ENCODE peak calls at places on chromosomes 4 and X, in seven cellular contexts. One of them, this sample, is unnamed.

GRCh38 chrX:49233887-49234555 is 881 bp upstream of the CACNA1F start:
- DNase-seq in foreskin fibroblast: no peak
- DNase-seq in right cardiac atrium: no peak
- DNase-seq in bronchial epithelial cell: no peak
- DNase-seq in heart left ventricle: no peak
- DNase-seq in colonic mucosa: no peak
- DNase-seq in AG10803: no peak
- DNase-seq in this sample: no peak

GRCh38 chr4:183424109-183424751 is 20.2 kb upstream of the CDKN2AIP start:
- DNase-seq in heart left ventricle: no peak
- DNase-seq in right cardiac atrium: no peak
- DNase-seq in foreskin fibroblast: no peak
- DNase-seq in AG10803: no peak
- DNase-seq in bronchial epithelial cell: no peak
- DNase-seq in colonic mucosa: peak
- DNase-seq in this sample: no peak

GRCh38 chrX:101108293-101108692 is 10.3 kb downstream of the CENPI start:
- DNase-seq in AG10803: peak
- DNase-seq in foreskin fibroblast: peak
- DNase-seq in heart left ventricle: no peak
- DNase-seq in bronchial epithelial cell: peak
- DNase-seq in right cardiac atrium: no peak
- DNase-seq in colonic mucosa: no peak
- DNase-seq in this sample: peak

GRCh38 chr4:77073981-77074865 is 1.6 kb downstream of the CCNI start:
- DNase-seq in heart left ventricle: no peak
- DNase-seq in foreskin fibroblast: no peak
- DNase-seq in AG10803: no peak
- DNase-seq in colonic mucosa: no peak
- DNase-seq in bronchial epithelial cell: peak
- DNase-seq in right cardiac atrium: no peak
- DNase-seq in this sample: no peak

GRCh38 chrX:97074400-97074799 is 190.7 kb downstream of the RPA4 start:
- DNase-seq in AG10803: peak
- DNase-seq in foreskin fibroblast: no peak
- DNase-seq in bronchial epithelial cell: peak
- DNase-seq in right cardiac atrium: no peak
- DNase-seq in colonic mucosa: no peak
- DNase-seq in heart left ventricle: no peak
- DNase-seq in this sample: peak

GRCh38 chrX:48487362-48487785 is 11.4 kb downstream of the FTSJ1 start:
- DNase-seq in heart left ventricle: no peak
- DNase-seq in colonic mucosa: no peak
- DNase-seq in bronchial epithelial cell: peak
- DNase-seq in foreskin fibroblast: peak
- DNase-seq in right cardiac atrium: no peak
- DNase-seq in AG10803: peak
- DNase-seq in this sample: peak

GRCh38 chrX:76555816-76556215 is 128.3 kb downstream of the MAGEE1 start:
- DNase-seq in heart left ventricle: no peak
- DNase-seq in foreskin fibroblast: peak
- DNase-seq in colonic mucosa: no peak
- DNase-seq in bronchial epithelial cell: peak
- DNase-seq in AG10803: peak
- DNase-seq in right cardiac atrium: no peak
- DNase-seq in this sample: no peak

GRCh38 chrX:102651968-102652744 is 873 bp downstream of the GPRASP1 start:
- DNase-seq in AG10803: peak
- DNase-seq in foreskin fibroblast: peak
- DNase-seq in right cardiac atrium: peak
- DNase-seq in bronchial epithelial cell: peak
- DNase-seq in heart left ventricle: no peak
- DNase-seq in colonic mucosa: peak
- DNase-seq in this sample: no peak

GRCh38 chrX:79081895-79082512 is 62.5 kb upstream of the GPR174 start:
- DNase-seq in foreskin fibroblast: no peak
- DNase-seq in heart left ventricle: no peak
- DNase-seq in bronchial epithelial cell: peak
- DNase-seq in AG10803: peak
- DNase-seq in right cardiac atrium: no peak
- DNase-seq in colonic mucosa: peak
- DNase-seq in this sample: peak

GRCh38 chr4:117771647-117772337 is 262.5 kb upstream of the NDST3 start:
- DNase-seq in heart left ventricle: no peak
- DNase-seq in AG10803: no peak
- DNase-seq in foreskin fibroblast: no peak
- DNase-seq in bronchial epithelial cell: no peak
- DNase-seq in colonic mucosa: no peak
- DNase-seq in right cardiac atrium: no peak
- DNase-seq in this sample: no peak

GRCh38 chrX:39438603-39439602 is 637.6 kb downstream of the MID1IP1 start:
- DNase-seq in AG10803: no peak
- DNase-seq in heart left ventricle: no peak
- DNase-seq in colonic mucosa: no peak
- DNase-seq in foreskin fibroblast: no peak
- DNase-seq in bronchial epithelial cell: no peak
- DNase-seq in right cardiac atrium: no peak
- DNase-seq in this sample: no peak

GRCh38 chrX:16946971-16947562 is 609 bp downstream of the REPS2 start:
- DNase-seq in heart left ventricle: peak
- DNase-seq in bronchial epithelial cell: no peak
- DNase-seq in colonic mucosa: peak
- DNase-seq in AG10803: no peak
- DNase-seq in foreskin fibroblast: no peak
- DNase-seq in right cardiac atrium: peak
- DNase-seq in this sample: no peak

GRCh38 chrX:38831949-38832348 is 30.7 kb downstream of the MID1IP1 start:
- DNase-seq in colonic mucosa: no peak
- DNase-seq in right cardiac atrium: no peak
- DNase-seq in AG10803: no peak
- DNase-seq in bronchial epithelial cell: no peak
- DNase-seq in foreskin fibroblast: no peak
- DNase-seq in heart left ventricle: no peak
- DNase-seq in this sample: no peak

GRCh38 chr4:26788341-26788733 is 72.3 kb upstream of the STIM2 start:
- DNase-seq in bronchial epithelial cell: no peak
- DNase-seq in AG10803: no peak
- DNase-seq in right cardiac atrium: no peak
- DNase-seq in heart left ventricle: no peak
- DNase-seq in colonic mucosa: no peak
- DNase-seq in foreskin fibroblast: no peak
- DNase-seq in this sample: no peak

GRCh38 chr4:54400188-54400587 is 171.1 kb downstream of the PDGFRA start:
- DNase-seq in right cardiac atrium: no peak
- DNase-seq in heart left ventricle: no peak
- DNase-seq in foreskin fibroblast: no peak
- DNase-seq in bronchial epithelial cell: no peak
- DNase-seq in colonic mucosa: no peak
- DNase-seq in AG10803: no peak
- DNase-seq in this sample: no peak

GRCh38 chrX:17377795-17378194 is 2.8 kb downstream of the NHS start:
- DNase-seq in AG10803: no peak
- DNase-seq in colonic mucosa: no peak
- DNase-seq in foreskin fibroblast: no peak
- DNase-seq in bronchial epithelial cell: no peak
- DNase-seq in right cardiac atrium: no peak
- DNase-seq in heart left ventricle: no peak
- DNase-seq in this sample: no peak

GRCh38 chrX:27915617-27916016 is 65.6 kb downstream of the DCAF8L1 start:
- DNase-seq in AG10803: no peak
- DNase-seq in foreskin fibroblast: peak
- DNase-seq in right cardiac atrium: no peak
- DNase-seq in heart left ventricle: no peak
- DNase-seq in colonic mucosa: no peak
- DNase-seq in bronchial epithelial cell: peak
- DNase-seq in this sample: no peak

GRCh38 chr4:38983756-38984647 is 48.2 kb downstream of the TMEM156 start:
- DNase-seq in foreskin fibroblast: peak
- DNase-seq in AG10803: peak
- DNase-seq in heart left ventricle: no peak
- DNase-seq in colonic mucosa: no peak
- DNase-seq in right cardiac atrium: no peak
- DNase-seq in bronchial epithelial cell: no peak
- DNase-seq in this sample: peak

GRCh38 chr4:92969650-92970370 is 666.0 kb downstream of the GRID2 start:
- DNase-seq in bronchial epithelial cell: peak
- DNase-seq in right cardiac atrium: no peak
- DNase-seq in heart left ventricle: no peak
- DNase-seq in foreskin fibroblast: peak
- DNase-seq in AG10803: peak
- DNase-seq in colonic mucosa: no peak
- DNase-seq in this sample: peak

GRCh38 chr4:176902710-176903323 is 110.1 kb upstream of the VEGFC start:
- DNase-seq in bronchial epithelial cell: peak
- DNase-seq in AG10803: peak
- DNase-seq in foreskin fibroblast: peak
- DNase-seq in heart left ventricle: no peak
- DNase-seq in right cardiac atrium: no peak
- DNase-seq in colonic mucosa: no peak
- DNase-seq in this sample: peak

GRCh38 chr4:97662133-97662532 is 481.1 kb downstream of the STPG2 start:
- DNase-seq in right cardiac atrium: no peak
- DNase-seq in AG10803: no peak
- DNase-seq in colonic mucosa: no peak
- DNase-seq in heart left ventricle: no peak
- DNase-seq in foreskin fibroblast: no peak
- DNase-seq in bronchial epithelial cell: no peak
- DNase-seq in this sample: no peak

GRCh38 chr4:183936574-183937335 is 31.6 kb downstream of the STOX2 start:
- DNase-seq in heart left ventricle: no peak
- DNase-seq in right cardiac atrium: no peak
- DNase-seq in foreskin fibroblast: no peak
- DNase-seq in bronchial epithelial cell: peak
- DNase-seq in colonic mucosa: no peak
- DNase-seq in AG10803: no peak
- DNase-seq in this sample: no peak

GRCh38 chr4:43682551-43682950 is 766.1 kb downstream of the KCTD8 start:
- DNase-seq in foreskin fibroblast: no peak
- DNase-seq in right cardiac atrium: no peak
- DNase-seq in heart left ventricle: no peak
- DNase-seq in AG10803: no peak
- DNase-seq in colonic mucosa: no peak
- DNase-seq in bronchial epithelial cell: peak
- DNase-seq in this sample: no peak

GRCh38 chr4:101229116-101229515 is 118.2 kb downstream of the PPP3CA start:
- DNase-seq in AG10803: peak
- DNase-seq in bronchial epithelial cell: no peak
- DNase-seq in foreskin fibroblast: no peak
- DNase-seq in colonic mucosa: no peak
- DNase-seq in heart left ventricle: no peak
- DNase-seq in right cardiac atrium: no peak
- DNase-seq in this sample: peak

GRCh38 chr4:2930821-2931764 is 32.1 kb downstream of the NOP14 start:
- DNase-seq in right cardiac atrium: no peak
- DNase-seq in foreskin fibroblast: no peak
- DNase-seq in heart left ventricle: peak
- DNase-seq in bronchial epithelial cell: no peak
- DNase-seq in AG10803: no peak
- DNase-seq in colonic mucosa: peak
- DNase-seq in this sample: no peak

GRCh38 chr4:187887886-187888285 is 107.7 kb upstream of the ZFP42 start:
- DNase-seq in AG10803: no peak
- DNase-seq in colonic mucosa: no peak
- DNase-seq in bronchial epithelial cell: no peak
- DNase-seq in right cardiac atrium: no peak
- DNase-seq in heart left ventricle: no peak
- DNase-seq in foreskin fibroblast: no peak
- DNase-seq in this sample: no peak

DNA sequence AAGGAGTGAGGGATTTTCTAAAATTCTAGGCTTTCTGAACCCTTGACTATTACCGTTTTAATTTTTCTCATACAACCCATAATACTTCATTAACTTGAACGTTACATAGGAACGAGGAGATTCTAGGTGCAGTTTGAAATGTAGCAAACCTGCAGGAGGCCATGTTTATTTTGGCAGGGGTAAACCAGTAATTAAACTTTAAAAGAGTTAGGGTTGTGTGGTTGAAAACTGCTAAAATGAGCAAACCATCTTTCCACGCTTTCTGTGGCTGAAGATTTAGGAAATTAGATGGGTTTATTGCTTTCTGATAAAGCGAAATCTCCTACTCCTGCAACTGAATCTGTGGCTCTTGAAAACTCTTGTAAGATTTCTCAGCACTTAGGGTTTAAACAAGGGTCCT is 1.7 kb downstream of the PHEX start:
- DNase-seq in right cardiac atrium: no peak
- DNase-seq in heart left ventricle: no peak
- DNase-seq in foreskin fibroblast: no peak
- DNase-seq in colonic mucosa: no peak
- DNase-seq in AG10803: no peak
- DNase-seq in bronchial epithelial cell: no peak
- DNase-seq in this sample: no peak
- H3K4me3 ChIP-seq in right cardiac atrium: no peak
- H3K4me3 ChIP-seq in heart left ventricle: no peak
- H3K4me3 ChIP-seq in foreskin fibroblast: no peak
- H3K4me3 ChIP-seq in colonic mucosa: no peak
- H3K4me3 ChIP-seq in AG10803: no peak
- H3K4me3 ChIP-seq in bronchial epithelial cell: no peak
- H3K4me3 ChIP-seq in this sample: no peak

GRCh38 chr4:173532725-173533511 is 2.9 kb upstream of the HAND2 start:
- DNase-seq in colonic mucosa: no peak
- DNase-seq in right cardiac atrium: no peak
- DNase-seq in AG10803: no peak
- DNase-seq in heart left ventricle: no peak
- DNase-seq in foreskin fibroblast: no peak
- DNase-seq in bronchial epithelial cell: no peak
- DNase-seq in this sample: no peak
- H3K4me3 ChIP-seq in colonic mucosa: no peak
- H3K4me3 ChIP-seq in right cardiac atrium: peak
- H3K4me3 ChIP-seq in AG10803: no peak
- H3K4me3 ChIP-seq in heart left ventricle: peak
- H3K4me3 ChIP-seq in foreskin fibroblast: no peak
- H3K4me3 ChIP-seq in bronchial epithelial cell: no peak
- H3K4me3 ChIP-seq in this sample: no peak

GRCh38 chr4:130563891-130564418 is 1468.0 kb downstream of the C4orf33 start:
- DNase-seq in AG10803: no peak
- DNase-seq in colonic mucosa: no peak
- DNase-seq in right cardiac atrium: no peak
- DNase-seq in heart left ventricle: no peak
- DNase-seq in foreskin fibroblast: no peak
- DNase-seq in bronchial epithelial cell: no peak
- DNase-seq in this sample: no peak
- H3K4me3 ChIP-seq in AG10803: peak
- H3K4me3 ChIP-seq in colonic mucosa: no peak
- H3K4me3 ChIP-seq in right cardiac atrium: peak
- H3K4me3 ChIP-seq in heart left ventricle: no peak
- H3K4me3 ChIP-seq in foreskin fibroblast: no peak
- H3K4me3 ChIP-seq in bronchial epithelial cell: no peak
- H3K4me3 ChIP-seq in this sample: no peak

GRCh38 chr4:186485621-186486062 is 69.7 kb downstream of the MTNR1A start:
- DNase-seq in heart left ventricle: no peak
- DNase-seq in foreskin fibroblast: no peak
- DNase-seq in bronchial epithelial cell: no peak
- DNase-seq in AG10803: peak
- DNase-seq in right cardiac atrium: peak
- DNase-seq in colonic mucosa: no peak
- DNase-seq in this sample: no peak
- H3K4me3 ChIP-seq in heart left ventricle: no peak
- H3K4me3 ChIP-seq in foreskin fibroblast: peak
- H3K4me3 ChIP-seq in bronchial epithelial cell: no peak
- H3K4me3 ChIP-seq in AG10803: peak
- H3K4me3 ChIP-seq in right cardiac atrium: no peak
- H3K4me3 ChIP-seq in colonic mucosa: no peak
- H3K4me3 ChIP-seq in this sample: peak

This sample was measured in AG09309.